ENCODE peak calls at places on chromosome 18, in four cellular contexts. D, P, O and L are unnamed samples.

GRCh38 chr18:79628416-79629248 is 51.0 kb upstream of the CTDP1 start:
- DNase-seq in D (no peak), P (no peak), O (no peak), L (no peak)

GRCh38 chr18:62603211-62603610 is 80.4 kb downstream of the ZCCHC2 start:
- DNase-seq in D (no peak), P (no peak), O (no peak), L (no peak)

GRCh38 chr18:12254137-12254819 is at the start of gene CIDEA:
- DNase-seq in D (no peak), P (peak), O (no peak), L (no peak)

GRCh38 chr18:6557470-6558245 is 142.9 kb upstream of the L3MBTL4 start:
- DNase-seq in D (no peak), P (peak), O (no peak), L (no peak)

GRCh38 chr18:21074336-21075323 is 37.0 kb downstream of the ROCK1 start:
- DNase-seq in D (no peak), P (no peak), O (no peak), L (no peak)

GRCh38 chr18:9735238-9735637 is 27.1 kb downstream of the RAB31 start:
- DNase-seq in D (no peak), P (no peak), O (no peak), L (no peak)

GRCh38 chr18:68847219-68847860 is 49.5 kb downstream of the CCDC102B start:
- DNase-seq in D (peak), P (peak), O (peak), L (no peak)

GRCh38 chr18:65458871-65459270 is 291.9 kb upstream of the CDH7 start:
- DNase-seq in D (no peak), P (no peak), O (no peak), L (no peak)

GRCh38 chr18:74841248-74841647 is 243.6 kb downstream of the ZNF407 start:
- DNase-seq in D (no peak), P (no peak), O (no peak), L (no peak)

GRCh38 chr18:57131782-57132181 is 15.1 kb upstream of the BOD1L2 start:
- DNase-seq in D (peak), P (no peak), O (no peak), L (no peak)

GRCh38 chr18:78641689-78642231 is 337.9 kb upstream of the SALL3 start:
- DNase-seq in D (no peak), P (no peak), O (no peak), L (peak)

GRCh38 chr18:57534535-57534934 is 52.0 kb downstream of the FECH start:
- DNase-seq in D (no peak), P (no peak), O (no peak), L (no peak)

GRCh38 chr18:80173060-80173459 is 64.0 kb downstream of the ADNP2 start:
- DNase-seq in D (no peak), P (no peak), O (no peak), L (no peak)

GRCh38 chr18:43588838-43589237 is 311.5 kb upstream of the SYT4 start:
- DNase-seq in D (no peak), P (no peak), O (no peak), L (no peak)

GRCh38 chr18:68928762-68929675 is 131.1 kb downstream of the CCDC102B start:
- DNase-seq in D (no peak), P (no peak), O (no peak), L (no peak)

GRCh38 chr18:3217930-3218647 is 1.7 kb downstream of the MYOM1 start:
- DNase-seq in D (no peak), P (peak), O (no peak), L (no peak)

GRCh38 chr18:3721771-3722661 is 272.0 kb downstream of the TGIF1 start:
- DNase-seq in D (no peak), P (no peak), O (no peak), L (peak)

GRCh38 chr18:77323640-77324370 is 74.2 kb downstream of the GALR1 start:
- DNase-seq in D (no peak), P (no peak), O (no peak), L (no peak)

GRCh38 chr18:78672862-78673446 is 306.7 kb upstream of the SALL3 start:
- DNase-seq in D (no peak), P (no peak), O (no peak), L (no peak)

GRCh38 chr18:62493033-62493862 is 29.6 kb upstream of the ZCCHC2 start:
- DNase-seq in D (no peak), P (no peak), O (no peak), L (no peak)

GRCh38 chr18:28114472-28114871 is 62.5 kb downstream of the CDH2 start:
- DNase-seq in D (no peak), P (no peak), O (no peak), L (no peak)

GRCh38 chr18:11947214-11948119 is 33.8 kb upstream of the IMPA2 start:
- DNase-seq in D (no peak), P (peak), O (peak), L (peak)